ENCODE peak calls at places on chromosomes 6 and 20, in nine cellular contexts. O is AG10803, S is cardiac muscle cell, I is aorta, D is tibial artery, X is NB4, Y is H7, H is lower lobe of right lung, F is HAP-1. R is an unnamed sample.

GRCh38 chr20:13788167-13788834 is 3.5 kb downstream of the NDUFAF5 start:
- DNase-seq in X (peak), O (peak), F (peak), H (no peak), S (peak), D (no peak), I (no peak), Y (peak), R (peak)

GRCh38 chr6:147547369-147547902 is 38.9 kb downstream of the SAMD5 start:
- DNase-seq in F (peak), O (no peak), D (no peak), I (no peak), S (no peak), H (no peak), X (no peak), Y (no peak), R (no peak)

GRCh38 chr20:64077876-64078551 is 1.3 kb downstream of the RGS19 start:
- DNase-seq in I (no peak), Y (peak), X (peak), F (no peak), H (peak), S (no peak), D (no peak), O (no peak), R (no peak)

GRCh38 chr6:98958791-98959190 is 11.0 kb upstream of the FBXL4 start:
- DNase-seq in X (no peak), Y (no peak), F (no peak), O (no peak), D (no peak), S (no peak), H (no peak), I (no peak), R (no peak)

GRCh38 chr6:27888576-27888975 is 23.6 kb downstream of the OR2B2 start:
- DNase-seq in D (no peak), I (no peak), H (no peak), F (no peak), O (no peak), S (no peak), X (no peak), Y (peak), R (no peak)

GRCh38 chr6:119541132-119541905 is 191.8 kb upstream of the MAN1A1 start:
- DNase-seq in S (no peak), D (no peak), O (peak), F (no peak), I (no peak), X (no peak), Y (no peak), H (no peak), R (peak)

GRCh38 chr6:167410510-167410909 is 85.6 kb downstream of the TTLL2 start:
- DNase-seq in H (no peak), O (no peak), I (no peak), Y (peak), S (no peak), X (no peak), F (no peak), D (no peak), R (no peak)

GRCh38 chr20:49583669-49584417 is 15.9 kb upstream of the PTGIS start:
- DNase-seq in I (peak), D (peak), S (peak), O (peak), Y (no peak), F (no peak), X (peak), H (peak), R (no peak)

GRCh38 chr20:31274441-31274840 is 17.0 kb downstream of the DEFB115 start:
- DNase-seq in S (no peak), O (no peak), H (no peak), X (no peak), F (no peak), Y (no peak), I (peak), D (no peak), R (no peak)

GRCh38 chr6:15131234-15132195 is 114.4 kb upstream of the JARID2 start:
- DNase-seq in F (no peak), S (no peak), O (peak), I (no peak), X (no peak), D (no peak), Y (no peak), H (no peak), R (no peak)

GRCh38 chr20:24578605-24579004 is 109.2 kb downstream of the SYNDIG1 start:
- DNase-seq in Y (peak), O (no peak), S (no peak), D (no peak), I (no peak), X (no peak), F (no peak), H (no peak), R (no peak)
- H3K4me3 ChIP-seq in Y (no peak), O (no peak), S (no peak), D (no peak), I (no peak), X (no peak), F (no peak), H (no peak), R (no peak)

DNA sequence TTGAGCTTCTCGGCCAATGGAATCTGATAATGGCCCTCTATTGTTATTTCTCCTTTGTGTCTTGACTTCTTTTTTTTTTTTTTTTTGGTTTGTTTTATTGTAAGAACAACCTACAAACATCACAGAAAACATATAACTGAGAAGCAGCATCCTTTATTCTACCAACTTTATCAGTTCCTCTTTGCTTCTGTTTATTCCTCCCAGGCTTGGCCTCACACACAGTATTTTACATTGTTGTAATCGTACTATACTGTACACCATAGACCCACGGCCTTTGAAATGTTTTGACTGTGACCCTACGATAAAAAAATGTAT is 558 bp upstream of the CCDC167 start:
- DNase-seq in H (no peak), Y (no peak), S (no peak), I (no peak), F (no peak), X (no peak), O (no peak), D (no peak), R (no peak)
- H3K4me3 ChIP-seq in H (peak), Y (peak), S (peak), I (no peak), F (peak), X (no peak), O (no peak), D (peak), R (peak)

GRCh38 chr6:144327081-144327480 is 41.9 kb downstream of the UTRN start:
- DNase-seq in D (no peak), F (no peak), Y (no peak), H (no peak), S (no peak), X (no peak), O (no peak), I (no peak), R (no peak)
- H3K4me3 ChIP-seq in D (no peak), F (no peak), Y (no peak), H (no peak), S (no peak), X (no peak), O (no peak), I (no peak), R (no peak)

DNA sequence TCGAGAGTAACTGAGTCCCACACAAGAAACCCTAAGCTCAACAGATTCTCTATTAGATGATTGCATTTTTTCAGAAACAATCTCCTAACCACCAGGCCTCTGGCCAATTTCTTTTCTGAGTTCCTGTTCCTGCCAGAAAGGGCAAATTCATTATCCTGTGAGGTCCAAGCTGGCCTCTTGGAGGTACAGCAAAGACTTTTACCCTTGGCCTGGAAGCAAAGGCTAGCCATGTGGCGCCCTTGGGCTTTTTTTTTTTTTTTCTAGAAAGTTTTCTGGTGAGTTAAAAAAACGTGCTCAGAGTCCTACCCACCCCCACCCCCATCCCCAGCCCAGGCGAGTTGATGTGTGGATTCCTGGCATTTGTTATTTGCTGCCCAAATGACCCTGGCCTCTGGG is 59.0 kb upstream of the EEF1A1 start:
- DNase-seq in O (peak), H (no peak), X (peak), S (no peak), I (no peak), Y (peak), F (peak), D (no peak), R (no peak)
- H3K4me3 ChIP-seq in O (peak), H (peak), X (no peak), S (no peak), I (no peak), Y (no peak), F (no peak), D (peak), R (peak)